ENCODE peak calls at places on chromosomes 5 and 9, in ten cellular contexts. One of them, this sample, is unnamed.

GRCh38 chr5:34976347-34976746 is 47.0 kb downstream of the DNAJC21 start:
- DNase-seq in activated T-cell treated with anti-CD3 and anti-CD28 coated beads for 1 hour: no peak
- DNase-seq in activated CD4-positive, alpha-beta memory T cell treated with anti-CD3 and anti-CD28 coated beads, Interleukin-2, amount 10 ng/mL, durations not matched to agents 7 days and 5 days: no peak
- DNase-seq in GM06990: no peak
- DNase-seq in mucosa of gallbladder: no peak
- DNase-seq in omental fat pad: no peak
- DNase-seq in substantia nigra: no peak
- DNase-seq in iris pigment epithelial cell: no peak
- DNase-seq in DMS 273 treated with DMSO at 0.1 percent for 48 hours: no peak
- DNase-seq in lower lobe of right lung: no peak
- DNase-seq in this sample: no peak

GRCh38 chr5:3285621-3286020 is 310.0 kb upstream of the IRX1 start:
- DNase-seq in activated T-cell treated with anti-CD3 and anti-CD28 coated beads for 1 hour: no peak
- DNase-seq in activated CD4-positive, alpha-beta memory T cell treated with anti-CD3 and anti-CD28 coated beads, Interleukin-2, amount 10 ng/mL, durations not matched to agents 7 days and 5 days: no peak
- DNase-seq in GM06990: no peak
- DNase-seq in mucosa of gallbladder: no peak
- DNase-seq in omental fat pad: no peak
- DNase-seq in substantia nigra: no peak
- DNase-seq in iris pigment epithelial cell: no peak
- DNase-seq in DMS 273 treated with DMSO at 0.1 percent for 48 hours: no peak
- DNase-seq in lower lobe of right lung: no peak
- DNase-seq in this sample: no peak

GRCh38 chr9:70080481-70081119 is 37.0 kb downstream of the MAMDC2 start:
- DNase-seq in activated T-cell treated with anti-CD3 and anti-CD28 coated beads for 1 hour: no peak
- DNase-seq in activated CD4-positive, alpha-beta memory T cell treated with anti-CD3 and anti-CD28 coated beads, Interleukin-2, amount 10 ng/mL, durations not matched to agents 7 days and 5 days: no peak
- DNase-seq in GM06990: no peak
- DNase-seq in mucosa of gallbladder: no peak
- DNase-seq in omental fat pad: no peak
- DNase-seq in substantia nigra: no peak
- DNase-seq in iris pigment epithelial cell: peak
- DNase-seq in DMS 273 treated with DMSO at 0.1 percent for 48 hours: no peak
- DNase-seq in lower lobe of right lung: no peak
- DNase-seq in this sample: no peak

GRCh38 chr5:152644316-152644715 is 239.2 kb upstream of the NMUR2 start:
- DNase-seq in activated T-cell treated with anti-CD3 and anti-CD28 coated beads for 1 hour: no peak
- DNase-seq in activated CD4-positive, alpha-beta memory T cell treated with anti-CD3 and anti-CD28 coated beads, Interleukin-2, amount 10 ng/mL, durations not matched to agents 7 days and 5 days: no peak
- DNase-seq in GM06990: no peak
- DNase-seq in mucosa of gallbladder: no peak
- DNase-seq in omental fat pad: no peak
- DNase-seq in substantia nigra: no peak
- DNase-seq in iris pigment epithelial cell: no peak
- DNase-seq in DMS 273 treated with DMSO at 0.1 percent for 48 hours: no peak
- DNase-seq in lower lobe of right lung: no peak
- DNase-seq in this sample: no peak

GRCh38 chr9:117083440-117083984 is 331.3 kb downstream of the ASTN2 start:
- DNase-seq in activated T-cell treated with anti-CD3 and anti-CD28 coated beads for 1 hour: no peak
- DNase-seq in activated CD4-positive, alpha-beta memory T cell treated with anti-CD3 and anti-CD28 coated beads, Interleukin-2, amount 10 ng/mL, durations not matched to agents 7 days and 5 days: no peak
- DNase-seq in GM06990: no peak
- DNase-seq in mucosa of gallbladder: no peak
- DNase-seq in omental fat pad: no peak
- DNase-seq in substantia nigra: no peak
- DNase-seq in iris pigment epithelial cell: no peak
- DNase-seq in DMS 273 treated with DMSO at 0.1 percent for 48 hours: no peak
- DNase-seq in lower lobe of right lung: no peak
- DNase-seq in this sample: no peak

GRCh38 chr5:107831612-107832395 is 161.1 kb upstream of the EFNA5 start:
- DNase-seq in activated T-cell treated with anti-CD3 and anti-CD28 coated beads for 1 hour: no peak
- DNase-seq in activated CD4-positive, alpha-beta memory T cell treated with anti-CD3 and anti-CD28 coated beads, Interleukin-2, amount 10 ng/mL, durations not matched to agents 7 days and 5 days: no peak
- DNase-seq in GM06990: no peak
- DNase-seq in mucosa of gallbladder: peak
- DNase-seq in omental fat pad: no peak
- DNase-seq in substantia nigra: no peak
- DNase-seq in iris pigment epithelial cell: no peak
- DNase-seq in DMS 273 treated with DMSO at 0.1 percent for 48 hours: no peak
- DNase-seq in lower lobe of right lung: no peak
- DNase-seq in this sample: no peak

GRCh38 chr9:134374301-134375010 is 48.2 kb downstream of the RXRA start:
- DNase-seq in activated T-cell treated with anti-CD3 and anti-CD28 coated beads for 1 hour: no peak
- DNase-seq in activated CD4-positive, alpha-beta memory T cell treated with anti-CD3 and anti-CD28 coated beads, Interleukin-2, amount 10 ng/mL, durations not matched to agents 7 days and 5 days: no peak
- DNase-seq in GM06990: no peak
- DNase-seq in mucosa of gallbladder: no peak
- DNase-seq in omental fat pad: no peak
- DNase-seq in substantia nigra: peak
- DNase-seq in iris pigment epithelial cell: no peak
- DNase-seq in DMS 273 treated with DMSO at 0.1 percent for 48 hours: no peak
- DNase-seq in lower lobe of right lung: peak
- DNase-seq in this sample: no peak

GRCh38 chr5:103582364-103582763 is 19.8 kb upstream of the NUDT12 start:
- DNase-seq in activated T-cell treated with anti-CD3 and anti-CD28 coated beads for 1 hour: no peak
- DNase-seq in activated CD4-positive, alpha-beta memory T cell treated with anti-CD3 and anti-CD28 coated beads, Interleukin-2, amount 10 ng/mL, durations not matched to agents 7 days and 5 days: no peak
- DNase-seq in GM06990: no peak
- DNase-seq in mucosa of gallbladder: no peak
- DNase-seq in omental fat pad: no peak
- DNase-seq in substantia nigra: no peak
- DNase-seq in iris pigment epithelial cell: peak
- DNase-seq in DMS 273 treated with DMSO at 0.1 percent for 48 hours: peak
- DNase-seq in lower lobe of right lung: no peak
- DNase-seq in this sample: no peak

GRCh38 chr9:106284300-106284699 is 578.7 kb upstream of the ZNF462 start:
- DNase-seq in activated T-cell treated with anti-CD3 and anti-CD28 coated beads for 1 hour: no peak
- DNase-seq in activated CD4-positive, alpha-beta memory T cell treated with anti-CD3 and anti-CD28 coated beads, Interleukin-2, amount 10 ng/mL, durations not matched to agents 7 days and 5 days: no peak
- DNase-seq in GM06990: no peak
- DNase-seq in mucosa of gallbladder: no peak
- DNase-seq in omental fat pad: no peak
- DNase-seq in substantia nigra: no peak
- DNase-seq in iris pigment epithelial cell: no peak
- DNase-seq in DMS 273 treated with DMSO at 0.1 percent for 48 hours: peak
- DNase-seq in lower lobe of right lung: no peak
- DNase-seq in this sample: no peak

GRCh38 chr5:87034562-87034961 is 233.1 kb upstream of the RASA1 start:
- DNase-seq in activated T-cell treated with anti-CD3 and anti-CD28 coated beads for 1 hour: no peak
- DNase-seq in activated CD4-positive, alpha-beta memory T cell treated with anti-CD3 and anti-CD28 coated beads, Interleukin-2, amount 10 ng/mL, durations not matched to agents 7 days and 5 days: no peak
- DNase-seq in GM06990: no peak
- DNase-seq in mucosa of gallbladder: no peak
- DNase-seq in omental fat pad: no peak
- DNase-seq in substantia nigra: no peak
- DNase-seq in iris pigment epithelial cell: no peak
- DNase-seq in DMS 273 treated with DMSO at 0.1 percent for 48 hours: no peak
- DNase-seq in lower lobe of right lung: no peak
- DNase-seq in this sample: no peak

GRCh38 chr9:93899609-93900435 is 55.3 kb downstream of the BARX1 start:
- DNase-seq in activated T-cell treated with anti-CD3 and anti-CD28 coated beads for 1 hour: no peak
- DNase-seq in activated CD4-positive, alpha-beta memory T cell treated with anti-CD3 and anti-CD28 coated beads, Interleukin-2, amount 10 ng/mL, durations not matched to agents 7 days and 5 days: peak
- DNase-seq in GM06990: no peak
- DNase-seq in mucosa of gallbladder: no peak
- DNase-seq in omental fat pad: no peak
- DNase-seq in substantia nigra: no peak
- DNase-seq in iris pigment epithelial cell: no peak
- DNase-seq in DMS 273 treated with DMSO at 0.1 percent for 48 hours: no peak
- DNase-seq in lower lobe of right lung: no peak
- DNase-seq in this sample: no peak

GRCh38 chr5:179228341-179229121 is 116.7 kb downstream of the ADAMTS2 start:
- DNase-seq in activated T-cell treated with anti-CD3 and anti-CD28 coated beads for 1 hour: no peak
- DNase-seq in activated CD4-positive, alpha-beta memory T cell treated with anti-CD3 and anti-CD28 coated beads, Interleukin-2, amount 10 ng/mL, durations not matched to agents 7 days and 5 days: no peak
- DNase-seq in GM06990: no peak
- DNase-seq in mucosa of gallbladder: no peak
- DNase-seq in omental fat pad: no peak
- DNase-seq in substantia nigra: no peak
- DNase-seq in iris pigment epithelial cell: no peak
- DNase-seq in DMS 273 treated with DMSO at 0.1 percent for 48 hours: no peak
- DNase-seq in lower lobe of right lung: peak
- DNase-seq in this sample: no peak

GRCh38 chr9:121133104-121133816 is 58.5 kb downstream of the CNTRL start:
- DNase-seq in activated T-cell treated with anti-CD3 and anti-CD28 coated beads for 1 hour: peak
- DNase-seq in activated CD4-positive, alpha-beta memory T cell treated with anti-CD3 and anti-CD28 coated beads, Interleukin-2, amount 10 ng/mL, durations not matched to agents 7 days and 5 days: peak
- DNase-seq in GM06990: no peak
- DNase-seq in mucosa of gallbladder: peak
- DNase-seq in omental fat pad: no peak
- DNase-seq in substantia nigra: no peak
- DNase-seq in iris pigment epithelial cell: no peak
- DNase-seq in DMS 273 treated with DMSO at 0.1 percent for 48 hours: no peak
- DNase-seq in lower lobe of right lung: peak
- DNase-seq in this sample: peak

GRCh38 chr9:89518466-89519392 is 20.8 kb upstream of the SEMA4D start:
- DNase-seq in activated T-cell treated with anti-CD3 and anti-CD28 coated beads for 1 hour: no peak
- DNase-seq in activated CD4-positive, alpha-beta memory T cell treated with anti-CD3 and anti-CD28 coated beads, Interleukin-2, amount 10 ng/mL, durations not matched to agents 7 days and 5 days: no peak
- DNase-seq in GM06990: no peak
- DNase-seq in mucosa of gallbladder: no peak
- DNase-seq in omental fat pad: no peak
- DNase-seq in substantia nigra: no peak
- DNase-seq in iris pigment epithelial cell: no peak
- DNase-seq in DMS 273 treated with DMSO at 0.1 percent for 48 hours: no peak
- DNase-seq in lower lobe of right lung: no peak
- DNase-seq in this sample: no peak

GRCh38 chr5:77358566-77359205 is 133.4 kb downstream of the WDR41 start:
- DNase-seq in activated T-cell treated with anti-CD3 and anti-CD28 coated beads for 1 hour: no peak
- DNase-seq in activated CD4-positive, alpha-beta memory T cell treated with anti-CD3 and anti-CD28 coated beads, Interleukin-2, amount 10 ng/mL, durations not matched to agents 7 days and 5 days: no peak
- DNase-seq in GM06990: no peak
- DNase-seq in mucosa of gallbladder: no peak
- DNase-seq in omental fat pad: no peak
- DNase-seq in substantia nigra: no peak
- DNase-seq in iris pigment epithelial cell: peak
- DNase-seq in DMS 273 treated with DMSO at 0.1 percent for 48 hours: no peak
- DNase-seq in lower lobe of right lung: no peak
- DNase-seq in this sample: no peak

GRCh38 chr5:176406436-176407052 is 9.8 kb downstream of the CLTB start:
- DNase-seq in activated T-cell treated with anti-CD3 and anti-CD28 coated beads for 1 hour: no peak
- DNase-seq in activated CD4-positive, alpha-beta memory T cell treated with anti-CD3 and anti-CD28 coated beads, Interleukin-2, amount 10 ng/mL, durations not matched to agents 7 days and 5 days: no peak
- DNase-seq in GM06990: no peak
- DNase-seq in mucosa of gallbladder: no peak
- DNase-seq in omental fat pad: no peak
- DNase-seq in substantia nigra: no peak
- DNase-seq in iris pigment epithelial cell: no peak
- DNase-seq in DMS 273 treated with DMSO at 0.1 percent for 48 hours: no peak
- DNase-seq in lower lobe of right lung: no peak
- DNase-seq in this sample: no peak

GRCh38 chr5:13354611-13355010 is 589.9 kb downstream of the DNAH5 start:
- DNase-seq in activated T-cell treated with anti-CD3 and anti-CD28 coated beads for 1 hour: no peak
- DNase-seq in activated CD4-positive, alpha-beta memory T cell treated with anti-CD3 and anti-CD28 coated beads, Interleukin-2, amount 10 ng/mL, durations not matched to agents 7 days and 5 days: no peak
- DNase-seq in GM06990: no peak
- DNase-seq in mucosa of gallbladder: no peak
- DNase-seq in omental fat pad: no peak
- DNase-seq in substantia nigra: no peak
- DNase-seq in iris pigment epithelial cell: no peak
- DNase-seq in DMS 273 treated with DMSO at 0.1 percent for 48 hours: no peak
- DNase-seq in lower lobe of right lung: no peak
- DNase-seq in this sample: no peak

GRCh38 chr5:179326176-179326997 is 18.9 kb downstream of the ADAMTS2 start:
- DNase-seq in activated T-cell treated with anti-CD3 and anti-CD28 coated beads for 1 hour: no peak
- DNase-seq in activated CD4-positive, alpha-beta memory T cell treated with anti-CD3 and anti-CD28 coated beads, Interleukin-2, amount 10 ng/mL, durations not matched to agents 7 days and 5 days: no peak
- DNase-seq in GM06990: no peak
- DNase-seq in mucosa of gallbladder: peak
- DNase-seq in omental fat pad: no peak
- DNase-seq in substantia nigra: no peak
- DNase-seq in iris pigment epithelial cell: peak
- DNase-seq in DMS 273 treated with DMSO at 0.1 percent for 48 hours: no peak
- DNase-seq in lower lobe of right lung: peak
- DNase-seq in this sample: no peak

GRCh38 chr9:130042406-130042930 is 521 bp downstream of the FNBP1 start:
- DNase-seq in activated T-cell treated with anti-CD3 and anti-CD28 coated beads for 1 hour: no peak
- DNase-seq in activated CD4-positive, alpha-beta memory T cell treated with anti-CD3 and anti-CD28 coated beads, Interleukin-2, amount 10 ng/mL, durations not matched to agents 7 days and 5 days: no peak
- DNase-seq in GM06990: no peak
- DNase-seq in mucosa of gallbladder: no peak
- DNase-seq in omental fat pad: no peak
- DNase-seq in substantia nigra: peak
- DNase-seq in iris pigment epithelial cell: no peak
- DNase-seq in DMS 273 treated with DMSO at 0.1 percent for 48 hours: no peak
- DNase-seq in lower lobe of right lung: peak
- DNase-seq in this sample: no peak

GRCh38 chr9:89278997-89279739 is 31.8 kb upstream of the CKS2 start:
- DNase-seq in activated T-cell treated with anti-CD3 and anti-CD28 coated beads for 1 hour: no peak
- DNase-seq in activated CD4-positive, alpha-beta memory T cell treated with anti-CD3 and anti-CD28 coated beads, Interleukin-2, amount 10 ng/mL, durations not matched to agents 7 days and 5 days: no peak
- DNase-seq in GM06990: no peak
- DNase-seq in mucosa of gallbladder: peak
- DNase-seq in omental fat pad: no peak
- DNase-seq in substantia nigra: no peak
- DNase-seq in iris pigment epithelial cell: peak
- DNase-seq in DMS 273 treated with DMSO at 0.1 percent for 48 hours: peak
- DNase-seq in lower lobe of right lung: no peak
- DNase-seq in this sample: no peak

GRCh38 chr5:140178482-140179116 is 3.6 kb downstream of the CYSTM1 start:
- DNase-seq in activated T-cell treated with anti-CD3 and anti-CD28 coated beads for 1 hour: no peak
- DNase-seq in activated CD4-positive, alpha-beta memory T cell treated with anti-CD3 and anti-CD28 coated beads, Interleukin-2, amount 10 ng/mL, durations not matched to agents 7 days and 5 days: no peak
- DNase-seq in GM06990: no peak
- DNase-seq in mucosa of gallbladder: no peak
- DNase-seq in omental fat pad: no peak
- DNase-seq in substantia nigra: no peak
- DNase-seq in iris pigment epithelial cell: no peak
- DNase-seq in DMS 273 treated with DMSO at 0.1 percent for 48 hours: no peak
- DNase-seq in lower lobe of right lung: no peak
- DNase-seq in this sample: no peak

This sample was measured in T-helper 22 cell.